ENCODE peak calls at places on chromosomes 12 and 14, in seven cellular contexts. One of them, this sample, is unnamed.

GRCh38 chr14:32706672-32707071 is 232.0 kb upstream of the NPAS3 start:
- ATAC-seq in activated CD4-positive, alpha-beta T cell treated with anti-CD3 and anti-CD28 coated beads for 36 hours: no peak
- ATAC-seq in DND-41: no peak
- ATAC-seq in PC-3: no peak
- ATAC-seq in lower lobe of right lung: no peak
- ATAC-seq in heart right ventricle: no peak
- ATAC-seq in mucosa of descending colon: no peak
- ATAC-seq in this sample: no peak

GRCh38 chr12:41983896-41984295 is 160.8 kb downstream of the GXYLT1 start:
- ATAC-seq in PC-3: no peak
- ATAC-seq in lower lobe of right lung: no peak
- ATAC-seq in activated CD4-positive, alpha-beta T cell treated with anti-CD3 and anti-CD28 coated beads for 36 hours: no peak
- ATAC-seq in mucosa of descending colon: no peak
- ATAC-seq in heart right ventricle: no peak
- ATAC-seq in DND-41: no peak
- ATAC-seq in this sample: no peak

GRCh38 chr12:128797119-128798118 is 26.3 kb downstream of the SLC15A4 start:
- ATAC-seq in mucosa of descending colon: no peak
- ATAC-seq in lower lobe of right lung: peak
- ATAC-seq in DND-41: no peak
- ATAC-seq in activated CD4-positive, alpha-beta T cell treated with anti-CD3 and anti-CD28 coated beads for 36 hours: no peak
- ATAC-seq in PC-3: peak
- ATAC-seq in heart right ventricle: no peak
- ATAC-seq in this sample: peak

GRCh38 chr14:75286313-75286712 is 7.7 kb downstream of the FOS start:
- ATAC-seq in lower lobe of right lung: no peak
- ATAC-seq in DND-41: no peak
- ATAC-seq in activated CD4-positive, alpha-beta T cell treated with anti-CD3 and anti-CD28 coated beads for 36 hours: no peak
- ATAC-seq in PC-3: no peak
- ATAC-seq in mucosa of descending colon: no peak
- ATAC-seq in heart right ventricle: peak
- ATAC-seq in this sample: no peak

GRCh38 chr14:68918612-68919011 is 60.5 kb downstream of the ACTN1 start:
- ATAC-seq in DND-41: no peak
- ATAC-seq in lower lobe of right lung: no peak
- ATAC-seq in mucosa of descending colon: no peak
- ATAC-seq in activated CD4-positive, alpha-beta T cell treated with anti-CD3 and anti-CD28 coated beads for 36 hours: no peak
- ATAC-seq in heart right ventricle: no peak
- ATAC-seq in PC-3: no peak
- ATAC-seq in this sample: no peak

GRCh38 chr12:20643822-20644221 is 51.3 kb upstream of the SLCO1C1 start:
- ATAC-seq in activated CD4-positive, alpha-beta T cell treated with anti-CD3 and anti-CD28 coated beads for 36 hours: no peak
- ATAC-seq in DND-41: no peak
- ATAC-seq in PC-3: no peak
- ATAC-seq in lower lobe of right lung: no peak
- ATAC-seq in heart right ventricle: no peak
- ATAC-seq in mucosa of descending colon: no peak
- ATAC-seq in this sample: no peak

GRCh38 chr12:102735104-102735503 is 181.9 kb downstream of the PAH start:
- ATAC-seq in mucosa of descending colon: no peak
- ATAC-seq in PC-3: no peak
- ATAC-seq in activated CD4-positive, alpha-beta T cell treated with anti-CD3 and anti-CD28 coated beads for 36 hours: no peak
- ATAC-seq in heart right ventricle: no peak
- ATAC-seq in lower lobe of right lung: no peak
- ATAC-seq in DND-41: no peak
- ATAC-seq in this sample: no peak

GRCh38 chr14:49853572-49854375 is 1.2 kb upstream of the NEMF start:
- ATAC-seq in lower lobe of right lung: peak
- ATAC-seq in activated CD4-positive, alpha-beta T cell treated with anti-CD3 and anti-CD28 coated beads for 36 hours: peak
- ATAC-seq in mucosa of descending colon: peak
- ATAC-seq in PC-3: peak
- ATAC-seq in heart right ventricle: peak
- ATAC-seq in DND-41: no peak
- ATAC-seq in this sample: peak

GRCh38 chr14:71473843-71474242 is 458.4 kb upstream of the RGS6 start:
- ATAC-seq in DND-41: no peak
- ATAC-seq in mucosa of descending colon: no peak
- ATAC-seq in heart right ventricle: no peak
- ATAC-seq in activated CD4-positive, alpha-beta T cell treated with anti-CD3 and anti-CD28 coated beads for 36 hours: no peak
- ATAC-seq in lower lobe of right lung: no peak
- ATAC-seq in PC-3: no peak
- ATAC-seq in this sample: no peak

GRCh38 chr12:11668611-11669010 is 19.1 kb downstream of the ETV6 start:
- ATAC-seq in activated CD4-positive, alpha-beta T cell treated with anti-CD3 and anti-CD28 coated beads for 36 hours: no peak
- ATAC-seq in PC-3: no peak
- ATAC-seq in lower lobe of right lung: peak
- ATAC-seq in DND-41: no peak
- ATAC-seq in mucosa of descending colon: peak
- ATAC-seq in heart right ventricle: no peak
- ATAC-seq in this sample: peak

GRCh38 chr12:113477171-113477841 is 5.6 kb upstream of the LHX5 start:
- ATAC-seq in lower lobe of right lung: no peak
- ATAC-seq in mucosa of descending colon: no peak
- ATAC-seq in heart right ventricle: no peak
- ATAC-seq in activated CD4-positive, alpha-beta T cell treated with anti-CD3 and anti-CD28 coated beads for 36 hours: no peak
- ATAC-seq in PC-3: no peak
- ATAC-seq in DND-41: no peak
- ATAC-seq in this sample: no peak

GRCh38 chr12:96368233-96368632 is 32.0 kb downstream of the CDK17 start:
- ATAC-seq in heart right ventricle: peak
- ATAC-seq in DND-41: peak
- ATAC-seq in PC-3: no peak
- ATAC-seq in activated CD4-positive, alpha-beta T cell treated with anti-CD3 and anti-CD28 coated beads for 36 hours: no peak
- ATAC-seq in lower lobe of right lung: no peak
- ATAC-seq in mucosa of descending colon: peak
- ATAC-seq in this sample: no peak

GRCh38 chr12:127120851-127121250 is 1146.1 kb upstream of the TMEM132C start:
- ATAC-seq in PC-3: no peak
- ATAC-seq in mucosa of descending colon: no peak
- ATAC-seq in activated CD4-positive, alpha-beta T cell treated with anti-CD3 and anti-CD28 coated beads for 36 hours: no peak
- ATAC-seq in lower lobe of right lung: no peak
- ATAC-seq in heart right ventricle: no peak
- ATAC-seq in DND-41: no peak
- ATAC-seq in this sample: no peak

GRCh38 chr12:95674631-95675030 is 115.9 kb downstream of the NTN4 start:
- ATAC-seq in heart right ventricle: no peak
- ATAC-seq in mucosa of descending colon: peak
- ATAC-seq in DND-41: no peak
- ATAC-seq in activated CD4-positive, alpha-beta T cell treated with anti-CD3 and anti-CD28 coated beads for 36 hours: no peak
- ATAC-seq in PC-3: no peak
- ATAC-seq in lower lobe of right lung: no peak
- ATAC-seq in this sample: no peak

GRCh38 chr14:68516235-68516634 is 276.6 kb downstream of the ZFP36L1 start:
- ATAC-seq in PC-3: no peak
- ATAC-seq in heart right ventricle: no peak
- ATAC-seq in activated CD4-positive, alpha-beta T cell treated with anti-CD3 and anti-CD28 coated beads for 36 hours: no peak
- ATAC-seq in DND-41: no peak
- ATAC-seq in lower lobe of right lung: no peak
- ATAC-seq in mucosa of descending colon: no peak
- ATAC-seq in this sample: no peak

GRCh38 chr14:24938593-24938992 is 111.4 kb downstream of the STXBP6 start:
- ATAC-seq in heart right ventricle: no peak
- ATAC-seq in mucosa of descending colon: no peak
- ATAC-seq in lower lobe of right lung: no peak
- ATAC-seq in activated CD4-positive, alpha-beta T cell treated with anti-CD3 and anti-CD28 coated beads for 36 hours: no peak
- ATAC-seq in PC-3: no peak
- ATAC-seq in DND-41: no peak
- ATAC-seq in this sample: no peak

GRCh38 chr14:92551066-92551841 is 37.7 kb downstream of the RIN3 start:
- ATAC-seq in heart right ventricle: no peak
- ATAC-seq in lower lobe of right lung: no peak
- ATAC-seq in PC-3: no peak
- ATAC-seq in mucosa of descending colon: peak
- ATAC-seq in activated CD4-positive, alpha-beta T cell treated with anti-CD3 and anti-CD28 coated beads for 36 hours: no peak
- ATAC-seq in DND-41: no peak
- ATAC-seq in this sample: no peak

GRCh38 chr14:44989497-44990440 is 27.8 kb downstream of the TOGARAM1 start:
- ATAC-seq in DND-41: no peak
- ATAC-seq in mucosa of descending colon: peak
- ATAC-seq in activated CD4-positive, alpha-beta T cell treated with anti-CD3 and anti-CD28 coated beads for 36 hours: no peak
- ATAC-seq in heart right ventricle: no peak
- ATAC-seq in lower lobe of right lung: no peak
- ATAC-seq in PC-3: no peak
- ATAC-seq in this sample: no peak

GRCh38 chr12:116314477-116314876 is 37.0 kb upstream of the MED13L start:
- ATAC-seq in PC-3: no peak
- ATAC-seq in heart right ventricle: no peak
- ATAC-seq in mucosa of descending colon: no peak
- ATAC-seq in lower lobe of right lung: no peak
- ATAC-seq in DND-41: peak
- ATAC-seq in activated CD4-positive, alpha-beta T cell treated with anti-CD3 and anti-CD28 coated beads for 36 hours: peak
- ATAC-seq in this sample: no peak

GRCh38 chr14:105343194-105343593 is 28.6 kb downstream of the PACS2 start:
- ATAC-seq in PC-3: no peak
- ATAC-seq in mucosa of descending colon: no peak
- ATAC-seq in lower lobe of right lung: no peak
- ATAC-seq in DND-41: no peak
- ATAC-seq in heart right ventricle: no peak
- ATAC-seq in activated CD4-positive, alpha-beta T cell treated with anti-CD3 and anti-CD28 coated beads for 36 hours: no peak
- ATAC-seq in this sample: no peak

GRCh38 chr12:13573698-13574321 is 377.3 kb downstream of the EMP1 start:
- ATAC-seq in lower lobe of right lung: no peak
- ATAC-seq in mucosa of descending colon: peak
- ATAC-seq in DND-41: no peak
- ATAC-seq in activated CD4-positive, alpha-beta T cell treated with anti-CD3 and anti-CD28 coated beads for 36 hours: no peak
- ATAC-seq in heart right ventricle: no peak
- ATAC-seq in PC-3: no peak
- ATAC-seq in this sample: peak

This sample was measured in esophagus mucosa.